ENCODE peak calls at places on chromosome 7, in six cellular contexts. U, Q, S, E, L and F are unnamed samples.
A peak's percentile ranks its signal among the peaks of the same experiment; 100 is the strongest.

GRCh38 chr7:7745258-7745657 is 26.9 kb upstream of the RPA3 start:
- DNase-seq in U (no peak), Q (no peak), S (no peak), E (no peak), L (no peak), F (no peak)

GRCh38 chr7:157011333-157012112 is 1.1 kb upstream of the MNX1 start:
- DNase-seq in U (no peak), Q (no peak), S (no peak), E (no peak), L (no peak), F (no peak)

GRCh38 chr7:105693576-105693975 is 112.3 kb upstream of the EFCAB10 start:
- DNase-seq in U (no peak), Q (no peak), S (no peak), E (no peak), L (no peak), F (no peak)

GRCh38 chr7:92766461-92767003 is 69.8 kb downstream of the CDK6 start:
- DNase-seq in U (no peak), Q (no peak), S (no peak), E (peak; percentile 73), L (no peak), F (no peak)

GRCh38 chr7:98293265-98293664 is 11.8 kb downstream of the BRI3 start:
- DNase-seq in U (no peak), Q (no peak), S (no peak), E (no peak), L (no peak), F (no peak)

GRCh38 chr7:82335927-82336326 is 107.7 kb downstream of the CACNA2D1 start:
- DNase-seq in U (no peak), Q (no peak), S (no peak), E (peak; percentile 21), L (no peak), F (no peak)

GRCh38 chr7:116528008-116528789 is 3.4 kb downstream of the CAV1 start:
- DNase-seq in U (no peak), Q (no peak), S (no peak), E (peak; percentile 97), L (peak; percentile 31), F (no peak)

GRCh38 chr7:45655539-45655938 is 81.4 kb downstream of the ADCY1 start:
- DNase-seq in U (no peak), Q (no peak), S (no peak), E (no peak), L (no peak), F (no peak)

GRCh38 chr7:11300231-11300630 is 326.6 kb downstream of the PHF14 start:
- DNase-seq in U (no peak), Q (no peak), S (no peak), E (no peak), L (no peak), F (no peak)

GRCh38 chr7:91030680-91031079 is 233.6 kb upstream of the FZD1 start:
- DNase-seq in U (no peak), Q (no peak), S (no peak), E (no peak), L (no peak), F (no peak)

GRCh38 chr7:116271980-116272886 is 61.9 kb downstream of the TES start:
- DNase-seq in U (no peak), Q (no peak), S (no peak), E (peak; percentile 97), L (no peak), F (no peak)

GRCh38 chr7:122206985-122207384 is 62.9 kb upstream of the AASS start:
- DNase-seq in U (no peak), Q (no peak), S (no peak), E (no peak), L (no peak), F (no peak)

GRCh38 chr7:29609162-29610030 is 45.8 kb downstream of the PRR15 start:
- DNase-seq in U (peak; percentile 20), Q (no peak), S (no peak), E (peak; percentile 75), L (no peak), F (no peak)

GRCh38 chr7:26860361-26860760 is 4.0 kb downstream of the SKAP2 start:
- DNase-seq in U (no peak), Q (no peak), S (no peak), E (no peak), L (no peak), F (no peak)

GRCh38 chr7:144019457-144019856 is 19.3 kb downstream of the OR6B1 start:
- DNase-seq in U (no peak), Q (no peak), S (no peak), E (peak; percentile 92), L (no peak), F (no peak)

GRCh38 chr7:107856806-107857540 is 34.0 kb upstream of the DLD start:
- DNase-seq in U (no peak), Q (no peak), S (peak; percentile 13), E (no peak), L (no peak), F (no peak)

GRCh38 chr7:105305633-105306032 is 83.1 kb downstream of the SRPK2 start:
- DNase-seq in U (no peak), Q (no peak), S (no peak), E (no peak), L (no peak), F (no peak)

GRCh38 chr7:85115862-85116261 is 71.0 kb downstream of the SEMA3D start:
- DNase-seq in U (no peak), Q (no peak), S (no peak), E (no peak), L (no peak), F (no peak)

GRCh38 chr7:85115006-85115405 is 71.8 kb downstream of the SEMA3D start:
- DNase-seq in U (no peak), Q (no peak), S (no peak), E (no peak), L (no peak), F (no peak)

GRCh38 chr7:85114342-85114741 is 72.5 kb downstream of the SEMA3D start:
- DNase-seq in U (no peak), Q (no peak), S (no peak), E (peak; percentile 29), L (no peak), F (no peak)

GRCh38 chr7:85125160-85125559 is 61.7 kb downstream of the SEMA3D start:
- DNase-seq in U (no peak), Q (no peak), S (no peak), E (no peak), L (no peak), F (no peak)

GRCh38 chr7:85119934-85120333 is 66.9 kb downstream of the SEMA3D start:
- DNase-seq in U (no peak), Q (no peak), S (no peak), E (no peak), L (no peak), F (no peak)
- TF ChIP-seq CTCF in U (no peak), Q (no peak), S (no peak), E (no peak), L (no peak), F (no peak)

DNA sequence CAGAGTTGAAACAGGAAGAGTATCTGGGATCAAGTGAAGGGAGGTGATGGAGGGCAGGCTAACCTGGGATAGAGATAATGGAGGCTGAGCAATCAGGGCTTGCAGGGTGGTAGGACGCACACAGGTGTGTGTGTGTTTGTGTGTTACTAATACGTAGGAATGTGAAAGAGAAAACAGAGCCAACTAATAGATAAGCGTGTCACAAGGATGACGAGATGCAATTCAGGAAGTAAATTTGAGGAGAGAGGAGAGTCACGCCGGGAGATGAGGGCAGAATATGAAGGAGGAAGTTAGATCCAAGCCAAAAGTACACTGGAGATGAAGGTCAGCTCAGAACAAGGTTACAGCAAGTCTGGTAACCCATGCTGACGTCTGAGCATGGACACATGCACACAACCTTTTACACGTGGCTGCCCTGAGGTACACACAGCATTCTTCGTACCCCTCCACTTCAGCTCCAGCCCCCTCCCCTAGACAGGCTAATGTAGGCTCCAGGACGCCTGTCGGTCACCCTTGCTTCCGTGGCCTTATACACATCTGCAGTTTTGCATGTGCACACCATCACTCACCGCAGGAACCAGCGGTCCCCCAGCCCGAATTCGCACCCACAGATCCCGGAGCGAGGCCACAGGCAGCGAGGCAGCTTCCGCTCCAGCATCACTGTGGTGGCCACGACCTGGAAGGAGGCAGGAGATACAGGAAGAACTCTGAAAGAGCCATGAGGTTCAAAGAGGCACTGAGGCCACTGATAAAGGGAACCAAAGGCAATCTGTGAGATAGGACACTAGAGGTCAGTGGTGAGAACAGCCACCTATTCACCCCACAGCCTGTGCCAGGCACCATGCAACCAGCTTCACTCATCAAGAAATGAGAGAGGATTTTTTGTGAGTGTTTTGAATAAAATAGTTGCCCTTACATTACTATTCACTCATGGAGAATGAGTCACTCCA is 23.7 kb upstream of the TRPV6 start:
- DNase-seq in U (peak; percentile 42), Q (peak; percentile 54), S (no peak), E (peak; percentile 8), L (no peak), F (no peak)
- TF ChIP-seq CTCF in U (peak; percentile 31), Q (peak; percentile 56), S (no peak), E (peak; percentile 18), L (no peak), F (no peak)

GRCh38 chr7:128387663-128388485 is 21.9 kb downstream of the IMPDH1 start:
- DNase-seq in U (peak; percentile 90), Q (no peak), S (peak; percentile 55), E (peak; percentile 87), L (peak; percentile 85), F (no peak)
- TF ChIP-seq CTCF in U (peak; percentile 84), Q (peak; percentile 95), S (peak; percentile 82), E (peak; percentile 93), L (peak; percentile 93), F (peak; percentile 94)

GRCh38 chr7:36281945-36282727 is 107.5 kb upstream of the ANLN start:
- DNase-seq in U (no peak), Q (peak; percentile 41), S (no peak), E (peak; percentile 31), L (no peak), F (no peak)

GRCh38 chr7:36283171-36283570 is 106.5 kb upstream of the ANLN start:
- DNase-seq in U (no peak), Q (no peak), S (no peak), E (no peak), L (no peak), F (no peak)

GRCh38 chr7:36279926-36280315 is 109.7 kb upstream of the ANLN start:
- DNase-seq in U (no peak), Q (no peak), S (no peak), E (no peak), L (no peak), F (no peak)

GRCh38 chr7:36279251-36279925 is 110.3 kb upstream of the ANLN start:
- DNase-seq in U (peak; percentile 73), Q (no peak), S (no peak), E (no peak), L (no peak), F (no peak)

DNA sequence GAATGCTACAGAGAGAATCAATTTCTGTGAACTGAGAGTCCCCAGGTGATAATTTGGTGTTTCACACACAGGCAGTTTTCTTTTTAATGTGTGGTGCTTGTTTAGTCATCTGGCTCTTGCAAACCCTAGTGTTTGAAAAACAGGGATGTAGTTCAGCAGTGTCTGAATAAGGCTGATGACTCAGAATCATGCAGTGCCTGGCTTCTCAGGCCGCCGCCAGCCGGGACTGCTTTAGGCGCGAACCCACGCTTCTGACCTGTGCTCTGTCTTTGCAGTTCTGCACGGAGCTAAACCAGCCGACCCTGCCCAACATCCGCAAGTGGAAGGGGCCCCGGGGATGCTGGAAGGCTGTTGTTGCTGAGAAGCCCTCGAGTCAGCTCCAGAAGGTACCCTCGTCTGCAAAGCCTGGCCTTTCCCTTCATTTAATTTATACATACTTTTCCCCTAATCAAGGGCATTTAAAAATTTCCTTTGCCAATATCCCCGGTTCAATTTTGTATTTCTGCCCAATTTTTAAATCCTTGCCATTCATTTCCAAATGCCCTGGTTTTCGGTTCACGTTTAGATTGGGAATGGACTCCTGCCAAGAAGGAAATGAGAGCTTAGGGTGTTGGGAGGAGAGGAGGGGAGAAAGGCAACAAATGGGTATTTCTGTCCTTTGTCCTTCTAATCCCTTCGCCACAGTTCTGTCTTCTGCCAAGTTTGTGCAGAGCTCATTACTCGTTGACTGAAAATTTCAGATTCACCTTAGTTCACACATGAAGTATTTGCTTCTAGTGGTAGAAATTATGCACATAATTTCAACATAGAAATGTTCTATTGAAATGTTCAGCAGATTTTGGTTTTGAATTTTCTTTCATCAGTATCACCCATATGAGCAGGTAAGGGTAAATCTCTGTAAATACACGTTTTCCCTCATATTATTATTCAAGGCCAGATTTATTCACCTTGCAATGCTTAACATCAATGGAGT is 108.5 kb upstream of the ANLN start:
- DNase-seq in U (no peak), Q (peak; percentile 90), S (no peak), E (peak; percentile 75), L (peak; percentile 61), F (no peak)
- TF ChIP-seq CTCF in U (no peak), Q (no peak), S (no peak), E (peak; percentile 23), L (peak; percentile 5), F (peak; percentile 37)